ENCODE peak calls at places on chromosomes 6 and 20, in six cellular contexts. W is fibroblast of lung, K is heart right ventricle, U is tibial artery, Q is colonic mucosa, H is nephron progenitor cell. Z is an unnamed sample.

GRCh38 chr20:1664911-1665310 is 7.3 kb upstream of the SIRPG start:
- DNase-seq in H (no peak), U (no peak), W (no peak), K (no peak), Q (no peak), Z (no peak)

GRCh38 chr6:137570307-137570832 is 76.2 kb upstream of the OLIG3 start:
- DNase-seq in W (no peak), K (no peak), U (no peak), Q (no peak), H (no peak), Z (no peak)

GRCh38 chr20:36866681-36867485 is 9.1 kb upstream of the TLDC2 start:
- DNase-seq in W (no peak), K (no peak), Q (no peak), U (no peak), H (no peak), Z (no peak)

GRCh38 chr6:136547336-136547735 is 2.9 kb downstream of the MAP7 start:
- DNase-seq in W (peak), H (no peak), Q (no peak), K (no peak), U (no peak), Z (no peak)

GRCh38 chr6:155418017-155418749 is 37.5 kb downstream of the NOX3 start:
- DNase-seq in K (peak), H (no peak), W (peak), Q (peak), U (peak), Z (no peak)

GRCh38 chr20:62576815-62577214 is 65.5 kb upstream of the SLCO4A1 start:
- DNase-seq in W (peak), U (no peak), K (no peak), H (peak), Q (no peak), Z (peak)

GRCh38 chr6:44397424-44398169 is 10.1 kb downstream of the CDC5L start:
- DNase-seq in Q (no peak), K (no peak), H (no peak), U (no peak), W (no peak), Z (no peak)

GRCh38 chr6:43506667-43507471 is 3.3 kb downstream of the LRRC73 start:
- DNase-seq in U (peak), H (peak), Q (peak), K (peak), W (peak), Z (peak)

GRCh38 chr6:150878347-150879213 is 13.1 kb downstream of the MTHFD1L start:
- DNase-seq in Q (no peak), U (no peak), H (no peak), K (no peak), W (no peak), Z (no peak)

GRCh38 chr20:32216396-32217142 is 8.9 kb downstream of the POFUT1 start:
- DNase-seq in W (no peak), H (no peak), U (no peak), Q (peak), K (no peak), Z (no peak)

GRCh38 chr6:23990158-23990557 is 135.9 kb upstream of the NRSN1 start:
- DNase-seq in W (no peak), U (no peak), H (no peak), Q (no peak), K (no peak), Z (no peak)

GRCh38 chr20:25247666-25248500 is at the start of gene PYGB:
- DNase-seq in K (peak), H (peak), W (peak), U (peak), Q (peak), Z (peak)
- TF ChIP-seq CTCF in K (no peak), H (no peak), W (no peak), U (no peak), Q (no peak), Z (peak)

DNA sequence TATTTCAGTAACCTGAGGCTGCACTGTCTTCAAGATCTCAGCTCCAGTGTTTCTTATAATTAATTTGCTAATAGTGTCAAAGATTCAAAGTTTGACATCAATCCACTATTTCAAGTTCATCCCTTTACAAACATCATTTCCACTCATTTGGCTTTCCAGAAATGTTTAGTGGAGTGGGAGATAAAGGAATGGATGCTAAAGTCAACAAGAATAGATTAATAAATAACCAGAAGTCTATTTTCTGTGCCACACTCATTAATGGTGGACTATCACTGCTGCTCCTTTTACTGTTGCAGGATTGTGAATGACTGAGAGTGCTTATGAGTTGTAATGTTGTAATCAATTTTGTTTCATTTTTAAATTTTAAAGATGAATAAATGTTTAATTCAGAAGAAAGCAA is 28.4 kb upstream of the EPM2A start:
- DNase-seq in H (no peak), K (no peak), U (no peak), Q (no peak), W (no peak), Z (no peak)
- TF ChIP-seq CTCF in H (no peak), K (no peak), U (no peak), Q (no peak), W (no peak), Z (no peak)

GRCh38 chr6:132218063-132218696 is 183.1 kb downstream of the MOXD1 start:
- DNase-seq in W (peak), U (no peak), Q (no peak), K (no peak), H (no peak), Z (no peak)
- TF ChIP-seq CTCF in W (peak), U (peak), Q (peak), K (peak), H (peak), Z (peak)

DNA sequence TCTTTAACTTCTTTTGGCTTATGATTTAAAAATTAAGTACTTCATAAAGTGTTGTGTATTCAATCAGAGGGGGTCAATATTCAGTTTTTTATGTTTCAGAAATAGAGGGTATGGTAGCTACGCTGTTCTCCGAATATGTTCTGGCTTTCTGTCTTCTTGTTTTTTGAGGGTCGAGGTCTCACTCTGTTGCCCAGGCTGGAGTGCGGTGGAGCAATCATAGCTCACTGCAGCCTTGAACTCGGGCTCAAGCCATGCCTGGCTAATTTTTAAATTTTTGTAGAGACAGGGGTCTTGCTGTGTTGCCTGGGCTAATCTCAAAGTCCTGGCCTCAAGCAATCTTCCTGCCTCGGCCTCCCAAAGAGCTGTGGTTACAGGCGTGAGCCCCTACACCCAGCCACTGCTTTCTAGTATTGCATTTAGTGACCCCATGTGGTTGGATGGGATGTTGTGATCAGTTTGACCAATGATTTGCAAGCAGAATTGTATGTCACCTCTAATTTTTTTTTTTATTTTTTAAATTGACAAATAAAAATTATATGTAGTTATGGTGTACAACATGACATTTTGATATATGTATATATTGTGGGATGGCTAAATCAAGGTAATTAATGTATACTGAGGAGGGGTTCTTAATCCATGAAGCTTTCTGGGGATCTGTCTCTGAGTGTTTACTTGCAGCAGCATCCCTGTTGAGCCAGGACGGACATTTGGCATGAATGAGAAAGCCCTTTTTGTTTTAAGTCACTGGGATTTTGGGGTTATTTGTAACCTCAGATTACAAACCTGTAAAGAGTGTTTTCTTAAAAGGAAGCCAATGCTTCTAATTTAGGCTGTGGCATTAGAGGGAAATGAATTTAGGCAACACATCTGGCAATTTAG is 38.5 kb upstream of the DEK start:
- DNase-seq in K (no peak), U (no peak), W (peak), Q (no peak), H (no peak), Z (no peak)
- TF ChIP-seq CTCF in K (peak), U (no peak), W (no peak), Q (no peak), H (no peak), Z (no peak)

GRCh38 chr6:121319112-121319553 is 15.1 kb downstream of the TBC1D32 start:
- DNase-seq in H (no peak), K (no peak), U (no peak), W (no peak), Q (no peak), Z (no peak)
- TF ChIP-seq CTCF in H (peak), K (peak), U (peak), W (peak), Q (no peak), Z (peak)